ENCODE peak calls at places on chromosomes 7 and 10, in eight cellular contexts. A is colonic mucosa, H is fibroblast of mammary gland, J is GM10248, D is foreskin keratinocyte, C is IMR-90, V is AG04449, P is cardiac fibroblast. S is an unnamed sample.

GRCh38 chr7:67006966-67007365 is 10.3 kb downstream of the TYW1 start:
- DNase-seq in A (no peak), H (no peak), J (no peak), D (no peak), C (no peak), V (no peak), P (no peak), S (no peak)

GRCh38 chr10:80159166-80159888 is 26.8 kb downstream of the PLAC9 start:
- DNase-seq in A (no peak), H (no peak), J (no peak), D (no peak), C (no peak), V (no peak), P (no peak), S (no peak)

GRCh38 chr7:1601956-1602355 is 32.1 kb upstream of the PSMG3 start:
- DNase-seq in A (no peak), H (no peak), J (no peak), D (no peak), C (no peak), V (no peak), P (no peak), S (no peak)

GRCh38 chr10:93062499-93063216 is 2.1 kb downstream of the CYP26C1 start:
- DNase-seq in A (peak; percentile 33), H (peak; percentile 30), J (peak; percentile 75), D (no peak), C (peak; percentile 44), V (no peak), P (peak; percentile 53), S (no peak)

GRCh38 chr7:69677905-69678793 is 79.9 kb downstream of the AUTS2 start:
- DNase-seq in A (no peak), H (peak; percentile 21), J (no peak), D (no peak), C (no peak), V (no peak), P (no peak), S (no peak)

GRCh38 chr10:124650820-124651401 is 93.3 kb downstream of the FAM53B start:
- DNase-seq in A (no peak), H (no peak), J (peak; percentile 70), D (no peak), C (no peak), V (no peak), P (no peak), S (no peak)

GRCh38 chr7:117119192-117119924 is 166.1 kb downstream of the ST7 start:
- DNase-seq in A (peak; percentile 88), H (peak; percentile 81), J (peak; percentile 18), D (peak; percentile 48), C (peak; percentile 81), V (no peak), P (peak; percentile 84), S (peak; percentile 41)

GRCh38 chr7:30648744-30649540 is 33.3 kb downstream of the CRHR2 start:
- DNase-seq in A (peak; percentile 15), H (no peak), J (no peak), D (no peak), C (no peak), V (no peak), P (no peak), S (no peak)

GRCh38 chr7:55518836-55519235 is 53.5 kb downstream of the VOPP1 start:
- DNase-seq in A (no peak), H (no peak), J (no peak), D (no peak), C (no peak), V (no peak), P (no peak), S (no peak)

GRCh38 chr10:23293973-23294372 is 50.6 kb downstream of the C10orf67 start:
- DNase-seq in A (no peak), H (no peak), J (no peak), D (no peak), C (no peak), V (no peak), P (no peak), S (no peak)

GRCh38 chr10:23294638-23295247 is 49.9 kb downstream of the C10orf67 start:
- DNase-seq in A (no peak), H (peak; percentile 20), J (no peak), D (no peak), C (peak; percentile 16), V (no peak), P (peak; percentile 28), S (no peak)

GRCh38 chr10:23291551-23292334 is 52.9 kb downstream of the C10orf67 start:
- DNase-seq in A (no peak), H (no peak), J (no peak), D (no peak), C (no peak), V (no peak), P (no peak), S (no peak)

DNA sequence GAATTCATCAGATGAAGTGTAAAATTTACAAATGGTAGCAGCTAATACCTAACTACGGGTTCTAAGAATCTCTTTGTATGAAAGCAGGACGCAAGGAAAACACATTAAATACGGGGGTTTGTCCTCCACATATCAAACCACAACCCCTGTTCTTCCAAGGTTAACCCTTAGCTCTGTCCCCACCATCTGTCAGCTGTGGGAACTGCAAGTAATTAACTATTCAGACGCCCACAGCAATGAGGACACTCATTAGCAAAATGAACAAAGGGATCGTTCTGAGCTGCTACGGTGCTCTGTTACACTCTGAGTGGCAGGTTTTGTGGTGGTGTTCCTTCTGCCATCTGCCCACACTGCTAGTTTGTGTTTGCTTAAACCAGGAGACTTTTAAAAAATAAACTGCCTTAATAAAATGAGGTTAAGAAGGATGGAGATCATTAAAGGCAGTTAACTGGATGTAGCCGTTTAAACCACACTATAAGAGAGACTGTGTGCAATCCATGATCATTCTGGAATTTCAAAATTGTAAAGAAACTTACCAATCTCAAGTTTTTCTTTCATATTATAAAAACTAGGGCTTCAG is 51.4 kb downstream of the C10orf67 start:
- DNase-seq in A (peak; percentile 27), H (peak; percentile 40), J (peak; percentile 45), D (peak; percentile 36), C (peak; percentile 9), V (no peak), P (peak; percentile 40), S (no peak)
- TF ChIP-seq CTCF in A (no peak), H (peak; percentile 64), J (peak; percentile 64), D (peak; percentile 73), C (peak; percentile 43), V (peak; percentile 44), P (peak; percentile 54), S (no peak)

DNA sequence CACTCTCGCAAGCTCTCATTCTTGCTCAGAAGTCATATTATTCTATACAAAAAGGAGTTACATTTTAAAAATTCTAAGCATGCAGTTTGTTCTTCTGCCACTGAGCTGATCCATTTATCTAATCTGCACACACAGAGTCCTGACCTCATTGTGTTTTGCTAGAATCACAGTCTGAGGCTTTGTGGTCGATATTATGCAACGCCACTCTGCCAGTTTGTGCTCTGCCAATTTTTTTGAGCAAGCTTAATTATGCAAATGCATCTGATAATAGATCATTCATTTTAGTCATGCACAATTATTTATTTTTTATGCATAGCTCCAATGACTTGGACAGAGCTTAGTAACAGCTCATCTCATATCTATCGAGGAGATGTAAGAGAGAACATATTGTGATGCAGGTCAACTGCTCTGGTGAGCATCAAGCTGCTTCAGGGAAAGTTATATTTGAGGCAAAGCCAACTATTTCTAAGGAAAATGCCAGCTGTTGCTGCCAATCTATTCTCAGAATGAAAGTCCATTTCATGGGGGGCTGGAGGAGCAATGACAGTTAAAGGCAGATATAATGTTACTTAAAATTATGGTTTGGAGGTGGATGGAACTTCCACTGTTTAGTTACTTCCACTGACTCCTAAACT is 424.7 kb downstream of the KIF20B start:
- DNase-seq in A (no peak), H (peak; percentile 89), J (no peak), D (peak; percentile 17), C (no peak), V (no peak), P (peak; percentile 93), S (no peak)
- TF ChIP-seq CTCF in A (no peak), H (peak; percentile 3), J (no peak), D (no peak), C (no peak), V (no peak), P (no peak), S (no peak)

DNA sequence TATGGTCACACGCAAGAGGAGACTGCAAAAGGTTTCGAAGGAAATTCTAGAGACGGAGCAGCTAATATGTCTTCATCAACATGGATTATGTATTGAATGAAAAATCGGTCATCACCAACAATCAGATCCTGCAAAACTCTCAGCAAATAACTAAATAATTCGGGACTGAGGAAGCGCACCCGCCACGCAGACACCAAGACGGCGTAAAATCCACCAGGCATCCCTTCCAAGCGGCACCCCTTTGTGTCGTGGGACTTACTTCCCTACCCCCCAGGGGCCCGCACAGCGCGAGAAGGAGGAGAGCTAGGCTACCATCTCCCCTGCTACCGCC is 749 bp downstream of the ARL3 start:
- DNase-seq in A (no peak), H (no peak), J (no peak), D (no peak), C (peak; percentile 19), V (no peak), P (no peak), S (no peak)
- TF ChIP-seq CTCF in A (no peak), H (peak; percentile 41), J (no peak), D (no peak), C (no peak), V (no peak), P (peak; percentile 68), S (no peak)

GRCh38 chr7:128863433-128863989 is 855 bp downstream of the ATP6V1F start:
- DNase-seq in A (peak; percentile 54), H (peak; percentile 76), J (peak; percentile 68), D (peak; percentile 63), C (peak; percentile 74), V (no peak), P (peak; percentile 80), S (peak; percentile 27)

GRCh38 chr7:128860158-128861073 is 2.2 kb upstream of the ATP6V1F start:
- DNase-seq in A (peak; percentile 34), H (peak; percentile 84), J (no peak), D (no peak), C (peak; percentile 81), V (no peak), P (peak; percentile 72), S (no peak)

GRCh38 chr7:128865303-128865702 is 2.6 kb downstream of the ATP6V1F start:
- DNase-seq in A (no peak), H (no peak), J (no peak), D (no peak), C (no peak), V (no peak), P (no peak), S (no peak)

GRCh38 chr7:128861957-128862570 is 592 bp upstream of the ATP6V1F start:
- DNase-seq in A (no peak), H (no peak), J (no peak), D (no peak), C (no peak), V (no peak), P (no peak), S (no peak)

DNA sequence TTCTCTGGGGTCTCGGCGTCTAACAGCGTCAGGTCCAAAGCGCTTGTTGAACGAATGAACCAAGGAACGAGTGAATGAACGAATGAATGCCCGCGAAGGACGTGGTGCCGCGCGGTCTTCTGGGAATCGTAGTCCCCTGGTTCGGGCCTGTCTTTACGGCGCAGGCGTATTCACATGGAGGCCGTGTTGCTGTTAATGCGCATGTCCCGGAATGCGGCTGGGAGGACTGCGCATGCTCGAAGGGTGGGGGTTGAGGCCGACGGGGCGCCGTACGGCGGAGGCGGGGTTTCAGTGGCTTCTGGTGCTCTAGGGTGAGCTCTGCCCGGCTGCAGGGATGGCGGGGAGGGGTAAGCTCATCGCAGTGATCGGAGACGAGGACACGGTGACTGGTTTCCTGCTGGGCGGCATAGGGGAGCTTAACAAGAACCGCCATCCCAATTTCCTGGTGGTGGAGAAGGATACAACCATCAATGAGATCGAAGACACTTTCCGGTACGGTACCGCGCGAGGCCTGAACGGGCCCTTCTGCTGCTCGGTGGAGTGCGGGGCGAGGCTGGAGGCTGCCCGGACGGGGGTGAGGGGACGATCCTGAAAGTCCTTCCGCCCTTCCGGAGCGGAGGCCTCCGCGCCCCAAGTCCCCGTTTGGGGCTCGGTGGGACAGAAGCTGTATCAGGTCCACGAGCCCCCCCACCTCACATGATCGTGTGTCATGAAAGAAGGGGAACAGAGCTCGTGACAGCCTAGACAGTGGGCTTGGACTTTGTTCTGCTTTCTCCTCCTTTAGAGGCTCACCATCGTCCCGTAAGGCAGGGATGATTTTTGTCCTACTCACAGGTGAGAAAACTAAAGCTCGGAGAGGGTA is at the start of gene ATP6V1F:
- DNase-seq in A (peak; percentile 99), H (peak; percentile 96), J (peak; percentile 99), D (peak; percentile 95), C (peak; percentile 96), V (peak; percentile 71), P (peak; percentile 98), S (peak; percentile 99)
- TF ChIP-seq CTCF in A (no peak), H (no peak), J (no peak), D (peak; percentile 1), C (peak; percentile 15), V (no peak), P (no peak), S (no peak)

S was measured in activated B cell treated with CpG ODN at 0.5 μM for 24 hours.